ENCODE peak calls at places on chromosome 13, in ten cellular contexts. X is brain microvascular endothelial cell; R is A549; F is tibial artery; W is heart left ventricle; Y is uterus; G is tibial nerve; U is lower lobe of right lung; B is body of pancreas; H is CD4-positive, alpha-beta memory T cell. O is an unnamed sample.

GRCh38 chr13:30861163-30861562 is 44.9 kb upstream of the MEDAG start:
- DNase-seq in X (no peak), R (no peak), F (no peak), W (no peak), Y (no peak), G (no peak), U (no peak), B (no peak), H (no peak), O (no peak)

GRCh38 chr13:82560889-82561288 is 1321.4 kb downstream of the SLITRK1 start:
- DNase-seq in X (no peak), R (no peak), F (no peak), W (no peak), Y (no peak), G (no peak), U (no peak), B (no peak), H (no peak), O (no peak)

GRCh38 chr13:62747629-62748028 is 1332.0 kb upstream of the PCDH20 start:
- DNase-seq in X (no peak), R (no peak), F (no peak), W (no peak), Y (no peak), G (no peak), U (no peak), B (no peak), H (no peak), O (no peak)

GRCh38 chr13:48526269-48526668 is 6.6 kb downstream of the RCBTB2 start:
- DNase-seq in X (no peak), R (no peak), F (no peak), W (no peak), Y (no peak), G (no peak), U (no peak), B (no peak), H (no peak), O (no peak)

GRCh38 chr13:31870511-31870910 is 131.2 kb downstream of the RXFP2 start:
- DNase-seq in X (no peak), R (no peak), F (no peak), W (no peak), Y (no peak), G (no peak), U (no peak), B (no peak), H (no peak), O (no peak)

GRCh38 chr13:68125087-68125480 is 894.9 kb upstream of the PCDH9 start:
- DNase-seq in X (no peak), R (no peak), F (no peak), W (no peak), Y (no peak), G (no peak), U (no peak), B (no peak), H (no peak), O (no peak)

GRCh38 chr13:20499986-20500385 is 25.7 kb downstream of the CRYL1 start:
- DNase-seq in X (no peak), R (no peak), F (no peak), W (no peak), Y (no peak), G (no peak), U (no peak), B (no peak), H (no peak), O (no peak)

GRCh38 chr13:62663767-62664166 is 1248.1 kb upstream of the PCDH20 start:
- DNase-seq in X (no peak), R (no peak), F (no peak), W (no peak), Y (no peak), G (no peak), U (no peak), B (no peak), H (no peak), O (no peak)

GRCh38 chr13:30832377-30832776 is 73.7 kb upstream of the MEDAG start:
- DNase-seq in X (no peak), R (no peak), F (no peak), W (no peak), Y (no peak), G (no peak), U (no peak), B (peak), H (no peak), O (no peak)

GRCh38 chr13:59494560-59494970 is 669.2 kb downstream of the DIAPH3 start:
- DNase-seq in X (peak), R (no peak), F (no peak), W (peak), Y (no peak), G (peak), U (no peak), B (peak), H (no peak), O (no peak)

GRCh38 chr13:90824027-90824426 is 523.5 kb upstream of the MIR17HG start:
- DNase-seq in X (no peak), R (no peak), F (no peak), W (no peak), Y (no peak), G (no peak), U (no peak), B (no peak), H (no peak), O (no peak)

GRCh38 chr13:114071991-114072390 is 60.4 kb downstream of the RASA3 start:
- DNase-seq in X (no peak), R (no peak), F (peak), W (peak), Y (no peak), G (no peak), U (peak), B (peak), H (no peak), O (peak)

GRCh38 chr13:44382635-44383145 is 9.1 kb downstream of the SERP2 start:
- DNase-seq in X (no peak), R (no peak), F (no peak), W (no peak), Y (no peak), G (no peak), U (no peak), B (peak), H (no peak), O (no peak)

GRCh38 chr13:97231118-97231831 is 9.1 kb downstream of the MBNL2 start:
- DNase-seq in X (no peak), R (no peak), F (no peak), W (no peak), Y (no peak), G (no peak), U (no peak), B (no peak), H (no peak), O (no peak)

GRCh38 chr13:24680258-24680920 is at the start of gene ATP12A:
- DNase-seq in X (no peak), R (no peak), F (no peak), W (no peak), Y (no peak), G (no peak), U (no peak), B (peak), H (peak), O (no peak)

GRCh38 chr13:78190296-78190695 is 271.7 kb upstream of the EDNRB start:
- DNase-seq in X (no peak), R (no peak), F (no peak), W (no peak), Y (no peak), G (no peak), U (no peak), B (no peak), H (no peak), O (no peak)

GRCh38 chr13:46551410-46552301 is 1.3 kb upstream of the LRCH1 start:
- DNase-seq in X (peak), R (peak), F (peak), W (peak), Y (peak), G (peak), U (peak), B (peak), H (peak), O (peak)

GRCh38 chr13:51549050-51549449 is 35.2 kb upstream of the WDFY2 start:
- DNase-seq in X (no peak), R (no peak), F (no peak), W (no peak), Y (no peak), G (no peak), U (peak), B (peak), H (no peak), O (no peak)

GRCh38 chr13:76799696-76800095 is 86.5 kb downstream of the KCTD12 start:
- DNase-seq in X (no peak), R (no peak), F (no peak), W (no peak), Y (no peak), G (no peak), U (no peak), B (no peak), H (no peak), O (no peak)

GRCh38 chr13:28763887-28764286 is 45.1 kb upstream of the SLC46A3 start:
- DNase-seq in X (no peak), R (no peak), F (no peak), W (no peak), Y (no peak), G (no peak), U (no peak), B (no peak), H (no peak), O (no peak)

GRCh38 chr13:25988655-25989054 is 63.2 kb downstream of the SHISA2 start:
- DNase-seq in X (peak), R (no peak), F (no peak), W (no peak), Y (no peak), G (no peak), U (no peak), B (no peak), H (no peak), O (no peak)

GRCh38 chr13:59734393-59734792 is 429.3 kb downstream of the DIAPH3 start:
- DNase-seq in X (no peak), R (no peak), F (no peak), W (no peak), Y (no peak), G (no peak), U (no peak), B (no peak), H (no peak), O (no peak)

GRCh38 chr13:54733639-54734038 is 1705.0 kb downstream of the OLFM4 start:
- DNase-seq in X (no peak), R (no peak), F (no peak), W (no peak), Y (no peak), G (no peak), U (no peak), B (no peak), H (no peak), O (no peak)

GRCh38 chr13:102089177-102089576 is 312.7 kb downstream of the FGF14 start:
- DNase-seq in X (no peak), R (no peak), F (no peak), W (no peak), Y (no peak), G (no peak), U (no peak), B (no peak), H (no peak), O (no peak)

GRCh38 chr13:113917523-113918371 is 53.9 kb upstream of the GAS6 start:
- DNase-seq in X (no peak), R (no peak), F (peak), W (no peak), Y (peak), G (no peak), U (no peak), B (no peak), H (no peak), O (no peak)

GRCh38 chr13:51221674-51222509 is at the start of gene FAM124A:
- DNase-seq in X (no peak), R (peak), F (no peak), W (peak), Y (peak), G (peak), U (peak), B (peak), H (peak), O (peak)

GRCh38 chr13:33204130-33204927 is 81.2 kb downstream of the STARD13 start:
- DNase-seq in X (peak), R (no peak), F (peak), W (peak), Y (peak), G (peak), U (no peak), B (peak), H (no peak), O (no peak)
- H3K4me3 ChIP-seq in X (peak), R (no peak), F (peak), W (peak), Y (peak), G (peak), U (peak), B (peak), H (no peak), O (peak)

GRCh38 chr13:88303605-88304004 is 632.4 kb downstream of the SLITRK5 start:
- DNase-seq in X (no peak), R (no peak), F (no peak), W (no peak), Y (no peak), G (no peak), U (no peak), B (no peak), H (no peak), O (no peak)
- H3K27ac ChIP-seq in X (no peak), R (no peak), F (no peak), W (no peak), Y (no peak), G (no peak), U (no peak), B (no peak), H (no peak), O (no peak)

DNA sequence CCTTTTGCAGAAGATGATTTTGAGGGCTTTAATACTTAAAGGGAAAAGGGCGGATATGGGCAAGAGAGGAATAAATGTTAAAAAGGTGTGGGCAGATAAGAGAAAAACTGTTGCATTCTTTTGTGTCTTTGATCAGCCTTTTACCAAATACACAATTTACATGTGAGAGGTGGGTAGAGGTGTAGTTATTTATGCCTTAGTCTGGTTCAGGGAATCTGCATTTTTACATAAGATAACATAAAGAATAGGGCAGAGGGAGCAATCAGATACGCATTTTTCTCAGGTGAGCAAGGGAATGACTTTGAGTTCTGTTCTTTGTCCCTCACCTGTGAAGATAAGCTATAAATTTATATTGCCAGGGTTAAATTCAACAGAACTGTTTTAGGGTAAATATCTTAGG is 708.4 kb upstream of the SLITRK1 start:
- DNase-seq in X (no peak), R (no peak), F (no peak), W (no peak), Y (no peak), G (no peak), U (no peak), B (no peak), H (no peak), O (no peak)
- H3K4me3 ChIP-seq in X (no peak), R (no peak), F (no peak), W (no peak), Y (no peak), G (no peak), U (no peak), B (no peak), H (no peak), O (no peak)

GRCh38 chr13:98273824-98274786 is 97.0 kb upstream of the RNF113B start:
- DNase-seq in X (no peak), R (no peak), F (no peak), W (no peak), Y (no peak), G (no peak), U (no peak), B (peak), H (no peak), O (no peak)
- H3K27ac ChIP-seq in X (peak), R (no peak), F (no peak), W (no peak), Y (no peak), G (no peak), U (no peak), B (peak), H (no peak), O (peak)

DNA sequence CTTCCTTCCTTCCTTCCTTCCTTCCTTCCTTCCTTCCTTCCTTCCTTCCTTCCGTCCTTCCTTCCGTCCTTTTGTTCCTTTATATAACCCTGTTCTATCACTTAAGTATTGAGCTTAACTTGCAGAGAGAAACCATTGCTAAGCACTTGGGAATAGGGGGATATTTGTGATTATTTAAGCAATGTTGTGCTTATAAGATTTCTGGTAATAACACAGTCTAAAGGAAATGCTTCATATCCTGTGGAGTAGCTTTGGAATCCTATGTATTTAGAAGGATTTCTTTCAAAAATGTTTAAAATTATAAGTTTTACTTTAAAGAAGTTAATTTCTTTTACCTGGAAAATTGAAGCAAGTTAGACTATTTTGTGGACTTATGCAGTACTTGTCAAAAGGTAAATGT is 209.8 kb downstream of the PCCA start:
- DNase-seq in X (no peak), R (no peak), F (no peak), W (no peak), Y (no peak), G (no peak), U (no peak), B (no peak), H (no peak), O (no peak)
- H3K4me3 ChIP-seq in X (no peak), R (no peak), F (no peak), W (no peak), Y (no peak), G (no peak), U (no peak), B (no peak), H (no peak), O (no peak)

DNA sequence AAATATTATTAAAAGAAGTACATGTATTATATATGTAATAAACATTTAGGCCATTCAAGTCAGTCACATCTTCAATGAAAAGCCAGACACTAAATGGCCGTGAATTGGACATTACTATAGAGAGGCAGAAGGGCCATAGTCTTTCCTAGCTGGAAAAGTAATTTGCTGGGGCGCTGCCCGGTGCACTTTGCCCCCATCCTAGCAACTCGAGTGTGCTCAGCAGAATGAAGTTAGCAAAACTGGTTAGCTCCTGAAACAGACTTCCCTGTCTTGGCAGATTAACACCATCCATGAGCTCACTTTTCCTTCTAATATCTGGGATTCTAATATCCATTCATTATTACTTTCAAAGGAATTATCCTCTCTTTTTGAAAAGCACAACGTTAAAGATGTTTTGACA is 2.8 kb upstream of the SPRYD7 start:
- DNase-seq in X (no peak), R (no peak), F (no peak), W (no peak), Y (no peak), G (no peak), U (no peak), B (peak), H (no peak), O (no peak)
- H3K27ac ChIP-seq in X (no peak), R (no peak), F (no peak), W (no peak), Y (no peak), G (no peak), U (no peak), B (peak), H (no peak), O (peak)

GRCh38 chr13:70162141-70162540 is 53.9 kb upstream of the KLHL1 start:
- DNase-seq in X (no peak), R (no peak), F (no peak), W (no peak), Y (no peak), G (no peak), U (no peak), B (no peak), H (no peak), O (no peak)
- H3K4me3 ChIP-seq in X (no peak), R (no peak), F (no peak), W (no peak), Y (no peak), G (no peak), U (no peak), B (no peak), H (no peak), O (no peak)

DNA sequence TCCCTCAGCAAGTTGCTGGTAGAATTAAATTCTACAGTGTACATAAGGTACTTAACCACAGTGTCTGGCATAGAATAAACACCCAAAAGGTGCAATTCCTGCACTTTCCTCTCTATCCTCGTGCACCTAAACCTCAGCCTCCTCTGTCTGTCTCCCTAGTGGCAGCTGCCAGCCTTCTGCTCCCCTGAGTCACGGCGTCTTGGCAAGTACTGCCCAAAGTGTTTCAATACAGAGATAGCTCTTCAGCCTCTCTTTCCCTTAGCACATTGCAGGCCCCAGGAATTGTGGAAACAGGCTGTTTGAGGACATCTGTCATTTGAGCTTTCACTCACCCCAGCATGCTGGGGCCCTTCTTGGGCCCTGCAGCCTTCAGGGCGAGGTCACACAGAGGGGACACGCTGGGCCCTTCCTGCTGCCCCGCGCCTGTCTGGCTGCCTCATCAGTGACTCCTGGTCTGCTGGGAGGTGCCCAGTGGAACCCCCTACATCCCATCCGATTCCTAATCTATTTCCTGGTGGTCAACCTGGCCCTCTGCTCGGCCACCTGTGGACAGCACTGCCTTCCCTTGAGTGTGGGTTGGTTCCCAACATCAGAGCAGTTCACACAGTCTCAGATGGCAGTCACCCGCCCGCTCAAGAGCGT is 19.3 kb downstream of the COL4A2 start:
- DNase-seq in X (no peak), R (no peak), F (peak), W (no peak), Y (no peak), G (no peak), U (no peak), B (no peak), H (no peak), O (no peak)
- H3K27ac ChIP-seq in X (peak), R (peak), F (peak), W (peak), Y (peak), G (no peak), U (peak), B (peak), H (no peak), O (no peak)